ENCODE peak calls at places on chromosomes 6 and 20, in five cellular contexts. Y is hepatocyte, Q is psoas muscle, G is brain microvascular endothelial cell, O is HepG2. U is an unnamed sample.
A peak's percentile ranks its signal among the peaks of the same experiment; 100 is the strongest.

GRCh38 chr20:19851863-19852262 is 93.8 kb downstream of the RIN2 start:
- DNase-seq in G (no peak), Q (no peak), Y (no peak), O (no peak), U (no peak)

GRCh38 chr20:60224914-60225313 is 266.7 kb downstream of the CDH26 start:
- DNase-seq in G (no peak), Y (peak; percentile 23), Q (no peak), O (peak; percentile 38), U (no peak)

GRCh38 chr6:128280066-128280465 is 240.3 kb downstream of the PTPRK start:
- DNase-seq in O (no peak), G (no peak), Y (no peak), Q (no peak), U (no peak)

GRCh38 chr6:145044606-145045275 is 690.6 kb downstream of the EPM2A start:
- DNase-seq in Q (no peak), O (no peak), G (peak; percentile 72), Y (peak; percentile 45), U (no peak)

GRCh38 chr6:158707826-158708225 is 58.0 kb downstream of the SYTL3 start:
- DNase-seq in Q (no peak), O (no peak), G (no peak), Y (peak; percentile 57), U (no peak)

GRCh38 chr6:130105996-130106704 is 87.8 kb downstream of the L3MBTL3 start:
- DNase-seq in O (no peak), Y (no peak), G (no peak), Q (no peak), U (no peak)

GRCh38 chr20:46905364-46906125 is 10.9 kb downstream of the EYA2 start:
- DNase-seq in G (no peak), O (no peak), Q (peak; percentile 62), Y (no peak), U (peak; percentile 76)

GRCh38 chr6:24901698-24902328 is 33.9 kb downstream of the RIPOR2 start:
- DNase-seq in Q (no peak), G (no peak), O (no peak), Y (no peak), U (no peak)

GRCh38 chr6:37838209-37838921 is 18.8 kb downstream of the ZFAND3 start:
- DNase-seq in Y (no peak), O (no peak), Q (no peak), G (no peak), U (no peak)

GRCh38 chr6:169335301-169335700 is 81.7 kb upstream of the THBS2 start:
- DNase-seq in G (no peak), Q (no peak), O (no peak), Y (no peak), U (no peak)

GRCh38 chr6:138987299-138987642 is 782 bp downstream of the REPS1 start:
- DNase-seq in Q (peak; percentile 65), Y (no peak), G (no peak), O (no peak), U (peak; percentile 55)

GRCh38 chr6:156976144-156977088 is 199.2 kb downstream of the ARID1B start:
- DNase-seq in Q (no peak), G (no peak), O (no peak), Y (no peak), U (no peak)

GRCh38 chr6:47308674-47309325 is 905 bp downstream of the TNFRSF21 start:
- DNase-seq in O (no peak), Q (peak; percentile 51), G (no peak), Y (peak; percentile 44), U (peak; percentile 48)

GRCh38 chr6:106658469-106658868 is 29.1 kb downstream of the QRSL1 start:
- DNase-seq in O (no peak), G (no peak), Q (no peak), Y (no peak), U (no peak)

GRCh38 chr20:38210741-38211140 is 45.7 kb upstream of the TGM2 start:
- DNase-seq in Q (no peak), Y (no peak), O (no peak), G (no peak), U (peak; percentile 68)

GRCh38 chr6:132443206-132443605 is 41.9 kb upstream of the MOXD1 start:
- DNase-seq in Q (no peak), O (no peak), Y (no peak), G (no peak), U (no peak)

GRCh38 chr6:53043626-53044025 is 21.6 kb upstream of the FBXO9 start:
- DNase-seq in Q (no peak), G (no peak), Y (no peak), O (no peak), U (no peak)

GRCh38 chr6:7262037-7262461 is 51.0 kb downstream of the SSR1 start:
- DNase-seq in G (no peak), Q (no peak), O (no peak), Y (peak; percentile 35), U (peak; percentile 68)

GRCh38 chr6:73803562-73804221 is 107.7 kb downstream of the CD109 start:
- DNase-seq in Y (peak; percentile 59), O (peak; percentile 35), G (peak; percentile 83), Q (no peak), U (no peak)

GRCh38 chr6:125623085-125623484 is 126.3 kb upstream of the HEY2 start:
- DNase-seq in Q (no peak), Y (no peak), G (no peak), O (no peak), U (no peak)

GRCh38 chr6:166007349-166008263 is 160.0 kb downstream of the TBXT start:
- DNase-seq in O (no peak), G (peak; percentile 79), Y (peak; percentile 42), Q (no peak), U (no peak)

GRCh38 chr6:51618563-51618962 is 468.9 kb downstream of the PKHD1 start:
- DNase-seq in Y (peak; percentile 41), O (peak; percentile 30), G (no peak), Q (no peak), U (no peak)

GRCh38 chr20:64077094-64077493 is 2.2 kb downstream of the RGS19 start:
- DNase-seq in Y (no peak), O (no peak), G (no peak), Q (no peak), U (no peak)

GRCh38 chr6:36720251-36721141 is 22.9 kb downstream of the RAB44 start:
- DNase-seq in Y (no peak), O (no peak), Q (peak; percentile 43), G (no peak), U (peak; percentile 49)

GRCh38 chr20:17655865-17656489 is 26.1 kb downstream of the RRBP1 start:
- DNase-seq in Q (peak; percentile 28), G (peak; percentile 25), O (no peak), Y (no peak), U (peak; percentile 53)

GRCh38 chr20:611843-612185 is 1.7 kb upstream of the TCF15 start:
- DNase-seq in O (no peak), Q (no peak), Y (no peak), G (no peak), U (peak; percentile 51)
- H3K27me3 ChIP-seq in O (peaks cover 59% of the 10 kb centered on the region), Q (peaks cover 14% of the 10 kb centered on the region), Y (peaks cover 67% of the 10 kb centered on the region), G (peaks cover 32% of the 10 kb centered on the region), U (peaks cover 2% of the 10 kb centered on the region)

DNA sequence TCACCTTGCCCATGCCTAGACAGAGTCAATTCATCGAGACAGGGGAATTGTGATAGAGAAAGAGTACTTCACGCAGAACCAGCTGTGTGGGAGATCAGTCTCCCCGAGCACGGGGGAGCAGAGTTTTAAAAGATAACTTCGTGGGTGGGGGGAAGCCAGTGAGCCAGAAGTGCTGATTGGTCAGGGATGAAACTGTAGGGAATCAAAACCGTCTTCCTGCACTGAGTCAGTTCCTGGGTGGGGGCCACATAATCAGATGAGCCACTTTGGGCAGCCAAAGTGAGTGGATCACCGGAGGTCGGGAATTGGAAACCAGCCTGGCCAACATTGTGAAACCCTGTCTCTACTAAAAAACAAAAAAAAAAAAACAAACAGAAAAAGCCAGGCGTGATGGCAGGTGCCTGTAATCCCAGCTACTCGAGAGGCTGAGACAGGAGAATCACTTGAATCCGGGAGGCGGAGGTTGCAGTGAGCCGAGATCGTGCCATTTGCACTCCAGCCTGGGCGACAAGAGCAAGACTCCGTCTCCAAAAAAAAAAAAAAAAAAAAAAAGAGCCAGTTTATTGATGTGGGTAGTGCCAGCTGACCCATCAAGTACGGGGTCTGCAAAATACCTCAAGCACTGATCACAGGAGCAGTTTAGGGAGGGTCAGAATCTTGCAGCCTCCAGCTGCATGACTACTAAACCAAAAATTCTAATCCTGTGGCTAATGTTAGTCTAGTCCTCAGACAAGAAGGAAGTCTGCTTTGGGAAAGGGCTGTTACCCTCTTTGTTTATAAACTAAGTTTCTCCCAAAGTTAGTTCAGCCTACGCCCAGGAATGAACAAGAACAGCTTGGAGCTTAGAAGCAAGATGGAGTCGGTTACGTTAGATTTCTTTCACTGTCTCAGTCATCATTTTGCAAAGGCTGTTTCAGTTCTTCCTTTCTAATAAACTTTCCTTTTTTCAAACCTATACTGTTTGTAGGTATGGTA is 3.9 kb upstream of the TRIM39 start:
- DNase-seq in O (no peak), Q (peak; percentile 48), G (peak; percentile 22), Y (no peak), U (no peak)
- H3K4me3 ChIP-seq in O (no peak overlapping the region), Q (no peak overlapping the region), G (no peak overlapping the region), Y (no peak overlapping the region), U (no peak overlapping the region)

GRCh38 chr6:1522779-1523178 is 86.9 kb upstream of the FOXC1 start:
- DNase-seq in Y (no peak), Q (no peak), G (no peak), O (no peak), U (no peak)

GRCh38 chr6:1526689-1527088 is 83.0 kb upstream of the FOXC1 start:
- DNase-seq in G (no peak), Y (no peak), Q (no peak), O (no peak), U (peak; percentile 51)

GRCh38 chr6:1525364-1526038 is 84.2 kb upstream of the FOXC1 start:
- DNase-seq in Y (no peak), O (no peak), G (no peak), Q (no peak), U (no peak)

GRCh38 chr6:1524040-1524480 is 85.7 kb upstream of the FOXC1 start:
- DNase-seq in G (peak; percentile 32), O (no peak), Q (peak; percentile 86), Y (peak; percentile 77), U (peak; percentile 85)

DNA sequence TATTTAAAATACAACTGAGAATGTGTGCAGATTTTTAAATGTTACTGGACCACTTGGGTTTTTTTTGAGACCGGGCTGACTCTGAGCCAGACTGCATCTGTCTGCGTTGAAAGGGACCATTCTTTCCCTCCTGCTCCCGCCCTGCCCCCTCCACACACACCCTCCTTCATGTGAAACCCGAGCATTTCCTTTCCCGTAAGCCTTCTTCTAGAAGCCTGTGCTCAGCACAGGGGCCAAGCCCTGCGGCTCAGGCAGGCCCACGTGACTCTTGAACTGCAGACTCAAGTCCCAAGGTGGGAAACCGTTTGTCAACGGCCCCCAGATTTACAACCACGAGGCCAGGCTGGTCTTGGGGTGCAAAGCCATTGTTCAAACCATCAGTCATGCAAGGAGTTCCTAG is 82.6 kb upstream of the FOXC1 start:
- DNase-seq in G (peak; percentile 9), O (no peak), Y (peak; percentile 65), Q (no peak), U (peak; percentile 71)
- H3K27me3 ChIP-seq in G (peaks cover 2% of the 10 kb centered on the region), O (peaks cover 75% of the 10 kb centered on the region), Y (peaks cover 18% of the 10 kb centered on the region), Q (peaks cover 9% of the 10 kb centered on the region), U (no peaks in the 10 kb centered on the region)

DNA sequence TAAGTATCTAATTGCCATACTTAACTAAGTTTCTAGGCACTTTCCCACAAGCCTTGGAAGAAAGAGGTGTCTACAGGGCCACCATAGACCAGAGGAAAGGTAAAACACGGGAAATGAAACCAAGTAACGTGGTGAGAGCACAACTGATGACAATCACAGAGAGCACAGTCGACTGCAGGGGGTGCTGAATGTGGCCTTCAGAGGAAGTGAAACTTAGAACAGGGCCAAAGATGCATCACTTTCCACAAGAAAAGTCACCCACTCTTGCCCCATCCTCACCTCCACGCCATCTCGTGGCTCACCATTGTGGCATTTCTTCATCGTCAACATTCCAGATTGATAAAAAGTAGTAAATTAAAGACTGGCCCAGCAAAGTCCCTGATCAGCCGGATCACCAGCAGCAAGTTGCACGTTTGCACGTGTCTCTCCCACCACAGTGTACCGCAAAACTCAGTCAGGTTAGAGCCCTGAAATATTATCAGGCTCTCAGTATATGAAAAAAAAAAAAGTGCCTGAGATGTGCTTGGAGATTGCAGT is 31.4 kb downstream of the HIVEP2 start:
- DNase-seq in Q (no peak), G (no peak), Y (no peak), O (no peak), U (no peak)
- H3K4me3 ChIP-seq in Q (no peak overlapping the region), G (no peak overlapping the region), Y (no peak overlapping the region), O (no peak overlapping the region), U (no peak overlapping the region)

U was measured in aorta.